ENCODE peak calls at places on chromosomes 16 and 17, in seven cellular contexts. One of them, this sample, is unnamed.

GRCh38 chr17:7439462-7440112 is at the start of gene FGF11:
- DNase-seq in MV-4-11: no peak
- DNase-seq in right lobe of liver: peak
- DNase-seq in naive thymus-derived CD8-positive, alpha-beta T cell: no peak
- DNase-seq in T47D: no peak
- DNase-seq in activated T-cell treated with anti-CD3 and anti-CD28 coated beads, Interleukin-2, amount 50 U/mL, for 1 hour: no peak
- DNase-seq in GM04504: no peak
- DNase-seq in this sample: no peak

GRCh38 chr17:69581061-69581955 is 166.8 kb downstream of the MAP2K6 start:
- DNase-seq in MV-4-11: peak
- DNase-seq in right lobe of liver: no peak
- DNase-seq in naive thymus-derived CD8-positive, alpha-beta T cell: peak
- DNase-seq in T47D: no peak
- DNase-seq in activated T-cell treated with anti-CD3 and anti-CD28 coated beads, Interleukin-2, amount 50 U/mL, for 1 hour: peak
- DNase-seq in GM04504: no peak
- DNase-seq in this sample: no peak

GRCh38 chr16:2480948-2481347 is 6.0 kb downstream of the TBC1D24 start:
- DNase-seq in MV-4-11: no peak
- DNase-seq in right lobe of liver: no peak
- DNase-seq in naive thymus-derived CD8-positive, alpha-beta T cell: no peak
- DNase-seq in T47D: no peak
- DNase-seq in activated T-cell treated with anti-CD3 and anti-CD28 coated beads, Interleukin-2, amount 50 U/mL, for 1 hour: no peak
- DNase-seq in GM04504: no peak
- DNase-seq in this sample: no peak

GRCh38 chr17:18241229-18241871 is 15.9 kb downstream of the LLGL1 start:
- DNase-seq in MV-4-11: no peak
- DNase-seq in right lobe of liver: no peak
- DNase-seq in naive thymus-derived CD8-positive, alpha-beta T cell: no peak
- DNase-seq in T47D: no peak
- DNase-seq in activated T-cell treated with anti-CD3 and anti-CD28 coated beads, Interleukin-2, amount 50 U/mL, for 1 hour: no peak
- DNase-seq in GM04504: no peak
- DNase-seq in this sample: no peak

GRCh38 chr16:21526923-21527807 is 72.2 kb upstream of the METTL9 start:
- DNase-seq in MV-4-11: no peak
- DNase-seq in right lobe of liver: no peak
- DNase-seq in naive thymus-derived CD8-positive, alpha-beta T cell: no peak
- DNase-seq in T47D: no peak
- DNase-seq in activated T-cell treated with anti-CD3 and anti-CD28 coated beads, Interleukin-2, amount 50 U/mL, for 1 hour: no peak
- DNase-seq in GM04504: no peak
- DNase-seq in this sample: no peak

GRCh38 chr16:67100569-67101300 is 9.0 kb upstream of the PHAF1 start:
- DNase-seq in MV-4-11: no peak
- DNase-seq in right lobe of liver: no peak
- DNase-seq in naive thymus-derived CD8-positive, alpha-beta T cell: no peak
- DNase-seq in T47D: peak
- DNase-seq in activated T-cell treated with anti-CD3 and anti-CD28 coated beads, Interleukin-2, amount 50 U/mL, for 1 hour: no peak
- DNase-seq in GM04504: no peak
- DNase-seq in this sample: no peak

GRCh38 chr17:69232650-69233049 is 4.0 kb upstream of the ABCA10 start:
- DNase-seq in MV-4-11: no peak
- DNase-seq in right lobe of liver: no peak
- DNase-seq in naive thymus-derived CD8-positive, alpha-beta T cell: no peak
- DNase-seq in T47D: no peak
- DNase-seq in activated T-cell treated with anti-CD3 and anti-CD28 coated beads, Interleukin-2, amount 50 U/mL, for 1 hour: no peak
- DNase-seq in GM04504: no peak
- DNase-seq in this sample: no peak

GRCh38 chr16:6852643-6853042 is 480.0 kb upstream of the RBFOX1 start:
- DNase-seq in MV-4-11: no peak
- DNase-seq in right lobe of liver: no peak
- DNase-seq in naive thymus-derived CD8-positive, alpha-beta T cell: no peak
- DNase-seq in T47D: no peak
- DNase-seq in activated T-cell treated with anti-CD3 and anti-CD28 coated beads, Interleukin-2, amount 50 U/mL, for 1 hour: no peak
- DNase-seq in GM04504: no peak
- DNase-seq in this sample: no peak

GRCh38 chr16:79247386-79247785 is 353.2 kb downstream of the MAF start:
- DNase-seq in MV-4-11: no peak
- DNase-seq in right lobe of liver: no peak
- DNase-seq in naive thymus-derived CD8-positive, alpha-beta T cell: no peak
- DNase-seq in T47D: no peak
- DNase-seq in activated T-cell treated with anti-CD3 and anti-CD28 coated beads, Interleukin-2, amount 50 U/mL, for 1 hour: no peak
- DNase-seq in GM04504: no peak
- DNase-seq in this sample: no peak

GRCh38 chr16:25481636-25482035 is 210.1 kb upstream of the HS3ST4 start:
- DNase-seq in MV-4-11: no peak
- DNase-seq in right lobe of liver: no peak
- DNase-seq in naive thymus-derived CD8-positive, alpha-beta T cell: no peak
- DNase-seq in T47D: no peak
- DNase-seq in activated T-cell treated with anti-CD3 and anti-CD28 coated beads, Interleukin-2, amount 50 U/mL, for 1 hour: no peak
- DNase-seq in GM04504: no peak
- DNase-seq in this sample: no peak

GRCh38 chr17:4583206-4583605 is 1.1 kb upstream of the SMTNL2 start:
- DNase-seq in MV-4-11: no peak
- DNase-seq in right lobe of liver: no peak
- DNase-seq in naive thymus-derived CD8-positive, alpha-beta T cell: no peak
- DNase-seq in T47D: no peak
- DNase-seq in activated T-cell treated with anti-CD3 and anti-CD28 coated beads, Interleukin-2, amount 50 U/mL, for 1 hour: no peak
- DNase-seq in GM04504: no peak
- DNase-seq in this sample: no peak

GRCh38 chr16:51431517-51432241 is 280.6 kb upstream of the SALL1 start:
- DNase-seq in MV-4-11: peak
- DNase-seq in right lobe of liver: no peak
- DNase-seq in naive thymus-derived CD8-positive, alpha-beta T cell: no peak
- DNase-seq in T47D: no peak
- DNase-seq in activated T-cell treated with anti-CD3 and anti-CD28 coated beads, Interleukin-2, amount 50 U/mL, for 1 hour: no peak
- DNase-seq in GM04504: peak
- DNase-seq in this sample: no peak

GRCh38 chr17:13931111-13931526 is 138.2 kb upstream of the COX10 start:
- DNase-seq in MV-4-11: peak
- DNase-seq in right lobe of liver: no peak
- DNase-seq in naive thymus-derived CD8-positive, alpha-beta T cell: no peak
- DNase-seq in T47D: no peak
- DNase-seq in activated T-cell treated with anti-CD3 and anti-CD28 coated beads, Interleukin-2, amount 50 U/mL, for 1 hour: no peak
- DNase-seq in GM04504: peak
- DNase-seq in this sample: no peak

GRCh38 chr16:74279805-74280204 is 16.8 kb upstream of the PSMD7 start:
- DNase-seq in MV-4-11: no peak
- DNase-seq in right lobe of liver: no peak
- DNase-seq in naive thymus-derived CD8-positive, alpha-beta T cell: no peak
- DNase-seq in T47D: no peak
- DNase-seq in activated T-cell treated with anti-CD3 and anti-CD28 coated beads, Interleukin-2, amount 50 U/mL, for 1 hour: no peak
- DNase-seq in GM04504: no peak
- DNase-seq in this sample: no peak

GRCh38 chr17:63492940-63493339 is 16.1 kb downstream of the ACE start:
- DNase-seq in MV-4-11: no peak
- DNase-seq in right lobe of liver: no peak
- DNase-seq in naive thymus-derived CD8-positive, alpha-beta T cell: no peak
- DNase-seq in T47D: no peak
- DNase-seq in activated T-cell treated with anti-CD3 and anti-CD28 coated beads, Interleukin-2, amount 50 U/mL, for 1 hour: no peak
- DNase-seq in GM04504: no peak
- DNase-seq in this sample: no peak